ENCODE peak calls at places on chromosomes 13 and 19, in nine cellular contexts. L is cerebellum; X is mucosa of descending colon; J is body of pancreas; E is effector memory CD4-positive, alpha-beta T cell; Y is Karpas-422; F is kidney tubule cell; U is progenitor cell of endocrine pancreas; M is adrenal gland. H is an unnamed sample.

GRCh38 chr13:111326981-111327642 is 6.7 kb downstream of the TEX29 start:
- DNase-seq in F (no peak), M (no peak), L (no peak), E (no peak), U (no peak), J (no peak), Y (no peak), X (no peak), H (no peak)

GRCh38 chr13:95155093-95155492 is 146.2 kb downstream of the ABCC4 start:
- DNase-seq in F (no peak), E (no peak), X (no peak), M (no peak), U (no peak), L (no peak), Y (no peak), J (no peak), H (no peak)

GRCh38 chr13:94058821-94059360 is 420.6 kb downstream of the DCT start:
- DNase-seq in U (no peak), E (no peak), J (no peak), Y (no peak), L (no peak), M (no peak), X (no peak), F (no peak), H (no peak)

GRCh38 chr19:54439174-54439851 is 9.7 kb upstream of the LENG8 start:
- DNase-seq in Y (peak), L (peak), E (no peak), J (peak), U (no peak), M (peak), F (peak), X (peak), H (no peak)

GRCh38 chr19:32691952-32692726 is 518 bp downstream of the NUDT19 start:
- DNase-seq in X (peak), Y (peak), U (no peak), M (peak), F (peak), L (peak), E (peak), J (peak), H (peak)

GRCh38 chr19:6676288-6676687 is 6.3 kb upstream of the TNFSF14 start:
- DNase-seq in M (no peak), J (no peak), E (no peak), U (no peak), X (no peak), L (no peak), Y (no peak), F (no peak), H (no peak)

GRCh38 chr19:3983542-3983914 is 1.7 kb downstream of the EEF2 start:
- DNase-seq in U (no peak), L (no peak), J (no peak), Y (no peak), E (no peak), M (no peak), X (no peak), F (no peak), H (no peak)

GRCh38 chr13:33931397-33931987 is 113.5 kb downstream of the RFC3 start:
- DNase-seq in Y (peak), L (no peak), E (no peak), M (no peak), J (peak), U (peak), F (peak), X (peak), H (no peak)

GRCh38 chr13:23069571-23069970 is 111.2 kb upstream of the SGCG start:
- DNase-seq in F (peak), L (no peak), X (no peak), M (no peak), U (no peak), Y (no peak), J (no peak), E (no peak), H (no peak)

GRCh38 chr13:100365678-100366077 is 222.9 kb downstream of the GGACT start:
- DNase-seq in J (no peak), U (no peak), X (no peak), L (no peak), Y (no peak), F (no peak), M (no peak), E (no peak), H (no peak)

GRCh38 chr19:51687791-51688664 is 5.1 kb upstream of the SPACA6 start:
- DNase-seq in X (peak), J (peak), U (no peak), M (peak), Y (no peak), F (peak), E (no peak), L (peak), H (no peak)

GRCh38 chr19:48991823-48992570 is 1.1 kb downstream of the GYS1 start:
- DNase-seq in X (peak), L (peak), U (no peak), F (peak), M (peak), E (no peak), Y (peak), J (peak), H (peak)

GRCh38 chr19:1265611-1266115 is 3.5 kb upstream of the CIRBP start:
- DNase-seq in J (peak), U (no peak), M (peak), E (no peak), L (no peak), X (peak), F (peak), Y (no peak), H (no peak)

GRCh38 chr19:15252398-15253018 is 20.3 kb upstream of the EPHX3 start:
- DNase-seq in X (no peak), L (peak), U (no peak), E (no peak), M (no peak), J (no peak), F (no peak), Y (peak), H (no peak)

GRCh38 chr13:98697833-98698232 is 54.6 kb downstream of the SLC15A1 start:
- DNase-seq in J (peak), X (no peak), M (no peak), E (no peak), Y (no peak), L (no peak), U (no peak), F (no peak), H (no peak)

GRCh38 chr19:33310606-33311325 is 8.4 kb upstream of the CEBPA start:
- DNase-seq in J (peak), M (no peak), F (no peak), E (no peak), X (peak), L (no peak), Y (no peak), U (no peak), H (no peak)

GRCh38 chr19:32642771-32643170 is 32.2 kb downstream of the ANKRD27 start:
- DNase-seq in L (no peak), M (no peak), F (no peak), E (peak), X (no peak), J (no peak), U (no peak), Y (no peak), H (no peak)

GRCh38 chr19:8593931-8594330 is 16.6 kb downstream of the ADAMTS10 start:
- DNase-seq in L (no peak), U (no peak), Y (peak), M (no peak), J (no peak), X (no peak), E (no peak), F (no peak), H (no peak)

GRCh38 chr19:31383553-31383952 is 34.3 kb upstream of the TSHZ3 start:
- DNase-seq in E (no peak), M (no peak), J (no peak), Y (no peak), X (no peak), F (no peak), U (no peak), L (no peak), H (no peak)

GRCh38 chr19:58401825-58402433 is 6.5 kb downstream of the RNF225 start:
- DNase-seq in M (no peak), F (no peak), Y (no peak), L (no peak), J (no peak), E (no peak), X (no peak), U (no peak), H (peak)

GRCh38 chr13:80979035-80979641 is 638.2 kb upstream of the SPRY2 start:
- DNase-seq in E (no peak), L (peak), F (peak), M (peak), J (peak), X (peak), U (no peak), Y (peak), H (no peak)

GRCh38 chr13:79231887-79232286 is 174.2 kb downstream of the RBM26 start:
- DNase-seq in Y (no peak), M (no peak), U (no peak), X (no peak), J (no peak), L (no peak), F (no peak), E (no peak), H (no peak)

GRCh38 chr19:5954293-5954692 is 23.6 kb downstream of the RANBP3 start:
- DNase-seq in F (peak), X (no peak), U (no peak), E (no peak), M (no peak), L (no peak), J (no peak), Y (no peak), H (no peak)

GRCh38 chr19:47032171-47032811 is 12.7 kb downstream of the NPAS1 start:
- DNase-seq in F (peak), J (peak), U (peak), E (peak), X (peak), L (peak), M (no peak), Y (peak), H (no peak)

GRCh38 chr19:52961981-52962380 is 700 bp downstream of the ZNF816 start:
- DNase-seq in Y (no peak), E (no peak), F (no peak), J (no peak), X (no peak), M (no peak), U (no peak), L (no peak), H (no peak)

GRCh38 chr13:40243047-40243446 is 423.4 kb downstream of the FOXO1 start:
- DNase-seq in U (no peak), M (no peak), J (no peak), L (no peak), Y (no peak), E (no peak), X (no peak), F (no peak), H (no peak)

GRCh38 chr13:97364031-97364430 is 69.9 kb upstream of the RAP2A start:
- DNase-seq in X (no peak), M (no peak), E (no peak), F (no peak), J (no peak), L (no peak), U (no peak), Y (no peak), H (no peak)

GRCh38 chr19:1069009-1069779 is 2.2 kb downstream of the ARHGAP45 start:
- DNase-seq in L (no peak), M (peak), E (peak), U (no peak), Y (peak), X (peak), J (peak), F (peak), H (peak)

GRCh38 chr13:109700176-109700575 is 86.2 kb downstream of the IRS2 start:
- DNase-seq in Y (no peak), X (peak), L (no peak), U (no peak), E (no peak), M (peak), J (peak), F (peak), H (peak)

GRCh38 chr19:6076291-6076665 is 34.0 kb downstream of the RFX2 start:
- DNase-seq in L (no peak), M (no peak), X (no peak), J (no peak), U (no peak), Y (no peak), E (no peak), F (no peak), H (no peak)

GRCh38 chr13:97011446-97012131 is 17.3 kb upstream of the OXGR1 start:
- DNase-seq in X (no peak), M (no peak), F (no peak), U (no peak), J (peak), Y (no peak), E (no peak), L (no peak), H (no peak)

GRCh38 chr19:18437481-18438330 is at the start of gene ISYNA1:
- DNase-seq in L (no peak), M (peak), J (peak), F (peak), U (no peak), Y (peak), X (peak), E (peak), H (no peak)

GRCh38 chr19:15293751-15294505 is 38.4 kb downstream of the BRD4 start:
- DNase-seq in L (no peak), Y (no peak), X (no peak), J (no peak), F (no peak), U (no peak), E (no peak), M (no peak), H (no peak)

GRCh38 chr19:2495651-2496316 is 19.9 kb downstream of the GADD45B start:
- DNase-seq in Y (peak), J (peak), X (peak), U (no peak), E (no peak), M (no peak), L (peak), F (peak), H (peak)